ENCODE peak calls at places on chromosome 14, in ten cellular contexts. D is GM12864; S is left ventricle myocardium inferior; F is CD8-positive, alpha-beta T cell; I is cardiac fibroblast; P is stomach; X is testis; L is A673; E is endothelial cell; Y is AG09319. Q is an unnamed sample.

GRCh38 chr14:90291699-90292098 is 35.3 kb downstream of the PSMC1 start:
- DNase-seq in D (no peak), S (no peak), F (no peak), I (no peak), P (no peak), X (no peak), L (no peak), E (no peak), Y (no peak), Q (no peak)

GRCh38 chr14:44766285-44766684 is 195.5 kb downstream of the KLHL28 start:
- DNase-seq in D (no peak), S (no peak), F (no peak), I (no peak), P (no peak), X (no peak), L (no peak), E (no peak), Y (no peak), Q (no peak)

GRCh38 chr14:38605193-38606114 is 349.6 kb upstream of the CLEC14A start:
- DNase-seq in D (no peak), S (no peak), F (no peak), I (peak; percentile 11), P (no peak), X (no peak), L (peak; percentile 20), E (no peak), Y (no peak), Q (no peak)

GRCh38 chr14:39268393-39268792 is 34.7 kb downstream of the MIA2 start:
- DNase-seq in D (no peak), S (no peak), F (no peak), I (peak; percentile 17), P (no peak), X (no peak), L (no peak), E (no peak), Y (no peak), Q (no peak)

GRCh38 chr14:55303646-55304277 is 32.5 kb downstream of the FBXO34 start:
- DNase-seq in D (peak; percentile 36), S (no peak), F (no peak), I (no peak), P (no peak), X (no peak), L (no peak), E (no peak), Y (no peak), Q (no peak)

GRCh38 chr14:35388656-35389314 is 15.8 kb downstream of the NFKBIA start:
- DNase-seq in D (no peak), S (peak; percentile 5), F (no peak), I (no peak), P (no peak), X (no peak), L (no peak), E (no peak), Y (no peak), Q (no peak)

GRCh38 chr14:99459491-99460100 is 21.1 kb downstream of the SETD3 start:
- DNase-seq in D (no peak), S (no peak), F (no peak), I (no peak), P (no peak), X (no peak), L (no peak), E (no peak), Y (no peak), Q (no peak)

GRCh38 chr14:89245802-89246201 is 171.2 kb downstream of the FOXN3 start:
- DNase-seq in D (no peak), S (no peak), F (no peak), I (no peak), P (no peak), X (no peak), L (no peak), E (no peak), Y (no peak), Q (no peak)

GRCh38 chr14:73743431-73743931 is 29.3 kb upstream of the PNMA1 start:
- DNase-seq in D (no peak), S (peak; percentile 56), F (peak; percentile 68), I (peak; percentile 33), P (no peak), X (no peak), L (no peak), E (peak; percentile 65), Y (no peak), Q (no peak)

GRCh38 chr14:100416921-100417451 is 93.8 kb downstream of the SLC25A47 start:
- DNase-seq in D (no peak), S (no peak), F (no peak), I (peak; percentile 60), P (no peak), X (no peak), L (no peak), E (no peak), Y (no peak), Q (no peak)

GRCh38 chr14:55339770-55340169 is 68.5 kb downstream of the FBXO34 start:
- DNase-seq in D (peak; percentile 59), S (no peak), F (no peak), I (peak; percentile 10), P (no peak), X (no peak), L (no peak), E (no peak), Y (no peak), Q (no peak)

GRCh38 chr14:56217380-56218045 is 99.3 kb downstream of the PELI2 start:
- DNase-seq in D (no peak), S (no peak), F (no peak), I (peak; percentile 32), P (no peak), X (no peak), L (no peak), E (no peak), Y (no peak), Q (no peak)

DNA sequence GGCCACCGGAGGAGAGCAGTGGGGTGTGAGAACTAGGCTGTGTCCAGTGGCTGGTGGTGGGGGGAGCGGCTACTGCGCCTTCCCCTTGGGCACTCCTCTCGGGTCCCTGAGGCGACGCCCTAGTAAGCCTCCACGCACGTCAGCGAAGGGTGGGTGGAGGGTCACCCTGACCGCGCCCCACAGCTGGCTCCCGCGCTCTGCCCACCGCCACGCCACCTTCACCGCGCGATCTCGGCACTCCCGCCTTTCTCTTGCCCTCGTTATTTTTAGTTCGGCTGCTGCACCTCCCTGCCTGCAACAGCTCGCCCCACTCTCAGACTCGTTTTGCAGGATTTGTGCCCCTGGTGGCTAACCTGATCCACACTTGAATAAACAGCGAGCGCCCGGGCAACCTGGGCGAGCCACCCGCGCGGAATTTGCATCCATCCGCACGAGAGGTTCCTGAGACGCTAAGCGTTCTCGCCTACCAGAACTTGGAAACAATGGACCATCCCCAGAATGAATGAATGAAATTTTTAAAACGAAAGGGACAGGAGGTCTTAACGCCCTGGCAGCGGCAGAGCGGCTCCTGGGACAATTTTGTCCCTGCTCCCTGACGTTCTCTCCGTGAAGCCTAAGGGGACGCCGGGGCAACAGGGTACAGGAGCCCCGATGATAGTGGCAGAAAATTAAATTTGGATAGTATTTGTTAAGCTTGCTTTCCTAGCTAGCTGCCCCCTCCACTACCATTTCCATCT is 7.0 kb upstream of the BMP4 start:
- DNase-seq in D (no peak), S (peak; percentile 39), F (no peak), I (no peak), P (peak; percentile 70), X (no peak), L (no peak), E (peak; percentile 57), Y (no peak), Q (peak; percentile 75)
- TF ChIP-seq CTCF in D (peak; percentile 7), S (peak; percentile 67), F (no peak), I (peak; percentile 25), P (peak; percentile 53), X (peak; percentile 45), L (peak; percentile 25), E (peak; percentile 38), Y (peak; percentile 38), Q (peak; percentile 48)

GRCh38 chr14:105290598-105291356 is 10.0 kb downstream of the BRF1 start:
- DNase-seq in D (no peak), S (no peak), F (peak; percentile 59), I (no peak), P (no peak), X (no peak), L (no peak), E (no peak), Y (no peak), Q (no peak)
- TF ChIP-seq CTCF in D (no peak), S (no peak), F (no peak), I (no peak), P (no peak), X (no peak), L (no peak), E (no peak), Y (no peak), Q (no peak)

GRCh38 chr14:71309756-71310155 is 402.5 kb downstream of the PCNX1 start:
- DNase-seq in D (no peak), S (no peak), F (no peak), I (no peak), P (no peak), X (no peak), L (no peak), E (no peak), Y (no peak), Q (no peak)
- TF ChIP-seq CTCF in D (no peak), S (no peak), F (no peak), I (no peak), P (no peak), X (no peak), L (peak; percentile 49), E (no peak), Y (no peak), Q (no peak)

GRCh38 chr14:93054876-93055275 is 60.8 kb downstream of the ITPK1 start:
- DNase-seq in D (no peak), S (no peak), F (no peak), I (no peak), P (no peak), X (no peak), L (no peak), E (no peak), Y (no peak), Q (no peak)
- TF ChIP-seq CTCF in D (no peak), S (no peak), F (no peak), I (no peak), P (no peak), X (no peak), L (no peak), E (no peak), Y (no peak), Q (no peak)

GRCh38 chr14:24253936-24254335 is 9.0 kb downstream of the TGM1 start:
- DNase-seq in D (no peak), S (peak; percentile 2), F (no peak), I (no peak), P (no peak), X (no peak), L (no peak), E (no peak), Y (no peak), Q (no peak)

GRCh38 chr14:24249230-24250021 is 7.0 kb upstream of the TINF2 start:
- DNase-seq in D (no peak), S (no peak), F (no peak), I (no peak), P (no peak), X (no peak), L (no peak), E (no peak), Y (no peak), Q (no peak)

GRCh38 chr14:24250354-24250753 is 7.9 kb upstream of the TINF2 start:
- DNase-seq in D (no peak), S (no peak), F (no peak), I (no peak), P (no peak), X (no peak), L (no peak), E (no peak), Y (no peak), Q (no peak)

GRCh38 chr14:24252289-24253124 is 10.1 kb upstream of the TINF2 start:
- DNase-seq in D (no peak), S (no peak), F (no peak), I (no peak), P (no peak), X (no peak), L (no peak), E (no peak), Y (no peak), Q (no peak)

GRCh38 chr14:24251880-24252288 is 9.5 kb upstream of the TINF2 start:
- DNase-seq in D (no peak), S (no peak), F (no peak), I (peak; percentile 72), P (no peak), X (no peak), L (no peak), E (no peak), Y (no peak), Q (no peak)
- TF ChIP-seq CTCF in D (no peak), S (no peak), F (no peak), I (peak; percentile 31), P (no peak), X (no peak), L (no peak), E (no peak), Y (no peak), Q (no peak)

Q was measured in Calu3.